ENCODE peak calls at places on chromosomes 3 and 15, in eight cellular contexts. E is GOT3, N is NCI-H748 treated with DMSO at 0.1 percent for 48 hours, A is substantia nigra, Q is ELF-1, V is EH, C is GM18507, F is NCI-H187 treated with DMSO at 0.1 percent for 48 hours. X is an unnamed sample.

GRCh38 chr3:129399895-129400357 is 28.5 kb downstream of the EFCAB12 start:
- DNase-seq in A (peak), C (no peak), N (no peak), V (no peak), E (no peak), F (no peak), Q (no peak), X (no peak)

GRCh38 chr3:183073839-183074615 is 25.3 kb downstream of the MCCC1 start:
- DNase-seq in C (no peak), A (no peak), E (no peak), N (no peak), Q (no peak), F (no peak), V (peak), X (no peak)

GRCh38 chr3:110327870-110328269 is 743.7 kb upstream of the NECTIN3 start:
- DNase-seq in V (peak), N (no peak), A (no peak), Q (no peak), F (no peak), C (no peak), E (no peak), X (no peak)

GRCh38 chr3:103127116-103127630 is 692.4 kb downstream of the ZPLD1 start:
- DNase-seq in Q (no peak), V (no peak), A (no peak), N (no peak), E (no peak), C (no peak), F (no peak), X (no peak)

GRCh38 chr3:8931342-8931741 is 31.9 kb downstream of the RAD18 start:
- DNase-seq in E (no peak), V (peak), F (no peak), N (no peak), C (no peak), Q (no peak), A (no peak), X (no peak)

GRCh38 chr3:14440531-14441239 is 38.3 kb downstream of the SLC6A6 start:
- DNase-seq in C (no peak), E (no peak), V (peak), Q (peak), A (no peak), N (no peak), F (no peak), X (no peak)

GRCh38 chr3:86988235-86988634 is 2.7 kb downstream of the VGLL3 start:
- DNase-seq in N (no peak), A (no peak), C (no peak), F (no peak), Q (no peak), E (no peak), V (peak), X (no peak)

GRCh38 chr3:143002727-143003126 is 1.4 kb downstream of the U2SURP start:
- DNase-seq in V (peak), A (no peak), E (no peak), N (no peak), Q (no peak), C (no peak), F (no peak), X (no peak)

GRCh38 chr3:43866529-43867353 is 176.0 kb downstream of the ABHD5 start:
- DNase-seq in E (no peak), F (no peak), N (no peak), C (no peak), Q (no peak), V (peak), A (no peak), X (no peak)

GRCh38 chr3:153162513-153163348 is 705 bp downstream of the RAP2B start:
- DNase-seq in V (peak), Q (peak), N (peak), C (no peak), A (peak), F (no peak), E (no peak), X (peak)

GRCh38 chr3:13231781-13232515 is 158.7 kb upstream of the IQSEC1 start:
- DNase-seq in E (no peak), C (no peak), Q (no peak), V (peak), F (no peak), N (no peak), A (no peak), X (peak)

GRCh38 chr3:34178415-34178814 is 380.0 kb downstream of the PDCD6IP start:
- DNase-seq in E (no peak), C (no peak), V (peak), N (no peak), F (no peak), A (no peak), Q (no peak), X (no peak)

GRCh38 chr3:153601422-153601853 is 439.4 kb downstream of the RAP2B start:
- DNase-seq in Q (peak), A (no peak), C (no peak), F (no peak), V (no peak), N (no peak), E (no peak), X (no peak)

GRCh38 chr3:2166552-2166951 is 67.9 kb downstream of the CNTN4 start:
- DNase-seq in C (no peak), N (peak), Q (no peak), F (no peak), A (no peak), E (no peak), V (no peak), X (no peak)

GRCh38 chr15:60370804-60371700 is 26.7 kb downstream of the ANXA2 start:
- DNase-seq in C (no peak), V (peak), A (no peak), Q (no peak), E (peak), F (peak), N (no peak), X (no peak)

GRCh38 chr3:99645277-99646106 is 7.1 kb downstream of the COL8A1 start:
- DNase-seq in C (no peak), N (no peak), E (no peak), V (peak), Q (peak), F (no peak), A (no peak), X (no peak)

GRCh38 chr3:142595581-142595950 is 627 bp upstream of the PLS1 start:
- DNase-seq in C (no peak), E (no peak), V (peak), Q (no peak), A (no peak), F (no peak), N (no peak), X (no peak)

GRCh38 chr15:45855907-45856579 is 221.2 kb downstream of the SQOR start:
- DNase-seq in F (no peak), C (no peak), V (peak), Q (no peak), A (no peak), N (peak), E (no peak), X (no peak)

GRCh38 chr15:71390101-71390500 is 274.8 kb downstream of the THSD4 start:
- DNase-seq in Q (no peak), N (no peak), E (no peak), F (no peak), V (peak), A (no peak), C (no peak), X (no peak)

GRCh38 chr3:13379191-13379830 is 40.8 kb downstream of the NUP210 start:
- DNase-seq in E (no peak), A (no peak), Q (no peak), V (peak), C (no peak), N (no peak), F (no peak), X (no peak)

GRCh38 chr3:114839476-114839875 is 307.6 kb downstream of the ZBTB20 start:
- DNase-seq in C (no peak), F (no peak), E (no peak), N (no peak), Q (no peak), V (peak), A (no peak), X (no peak)

GRCh38 chr15:78795043-78795442 is 16.2 kb downstream of the ADAMTS7 start:
- DNase-seq in V (no peak), F (no peak), N (no peak), C (no peak), A (no peak), Q (no peak), E (no peak), X (no peak)

GRCh38 chr15:94480289-94480834 is 249.0 kb downstream of the MCTP2 start:
- DNase-seq in A (no peak), V (no peak), Q (no peak), E (no peak), F (no peak), N (peak), C (no peak), X (no peak)

GRCh38 chr3:65971281-65972252 is 67.2 kb downstream of the MAGI1 start:
- DNase-seq in A (no peak), V (peak), F (peak), N (no peak), E (no peak), C (no peak), Q (peak), X (no peak)

GRCh38 chr3:128942161-128942952 is 51.5 kb downstream of the CFAP92 start:
- DNase-seq in N (no peak), F (no peak), E (no peak), Q (no peak), A (no peak), V (no peak), C (no peak), X (no peak)

GRCh38 chr15:59294574-59294960 is 78.1 kb downstream of the MYO1E start:
- DNase-seq in N (no peak), V (peak), A (no peak), C (no peak), E (no peak), Q (peak), F (no peak), X (no peak)

GRCh38 chr3:37999836-38000235 is 9.2 kb downstream of the VILL start:
- DNase-seq in A (no peak), C (no peak), N (no peak), V (no peak), Q (no peak), F (no peak), E (no peak), X (peak)

GRCh38 chr15:62691008-62691407 is 351.5 kb upstream of the TPM1 start:
- DNase-seq in Q (no peak), N (no peak), F (no peak), E (no peak), C (no peak), A (no peak), V (no peak), X (no peak)

X was measured in right lobe of liver.